ENCODE peak calls at places on chromosomes 4 and X, in seven cellular contexts. L is CD4-positive, CD25-positive, alpha-beta regulatory T cell; E is NCI-H1436; S is mucosa of descending colon; O is HFFc6; H is NCI-H69; N is HEK293T. P is an unnamed sample.
A peak's percentile ranks its signal among the peaks of the same experiment; 100 is the strongest.

GRCh38 chrX:42143866-42144592 is 220.7 kb upstream of the CASK start:
- DNase-seq in O (no peak), E (no peak), S (no peak), H (peak; percentile 23), N (peak; percentile 49), L (no peak), P (no peak)

GRCh38 chrX:67749536-67749935 is 205.7 kb downstream of the AR start:
- DNase-seq in H (no peak), N (no peak), O (no peak), E (no peak), S (no peak), L (no peak), P (no peak)

GRCh38 chrX:88863726-88864125 is 116.7 kb downstream of the CPXCR1 start:
- DNase-seq in E (no peak), N (no peak), S (no peak), L (no peak), H (no peak), O (no peak), P (no peak)

GRCh38 chrX:51955200-51955599 is 61.8 kb downstream of the MAGED1 start:
- DNase-seq in S (no peak), L (no peak), H (peak; percentile 26), N (no peak), O (no peak), E (no peak), P (no peak)

GRCh38 chrX:153638436-153639176 is 8.4 kb upstream of the DUSP9 start:
- DNase-seq in L (no peak), H (no peak), S (no peak), N (no peak), E (no peak), O (no peak), P (no peak)

GRCh38 chr4:38488891-38489861 is 174.8 kb upstream of the KLF3 start:
- DNase-seq in H (peak; percentile 2), N (no peak), O (no peak), S (no peak), L (no peak), E (no peak), P (no peak)

GRCh38 chr4:111689731-111690130 is 455.5 kb upstream of the FAM241A start:
- DNase-seq in N (no peak), L (no peak), E (no peak), H (no peak), O (peak; percentile 40), S (no peak), P (no peak)

GRCh38 chr4:172650758-172651495 is 517.7 kb upstream of the GALNT7 start:
- DNase-seq in H (peak; percentile 13), O (no peak), S (no peak), E (no peak), N (no peak), L (no peak), P (no peak)

GRCh38 chrX:17859609-17860178 is 1.4 kb downstream of the RAI2 start:
- DNase-seq in O (no peak), L (no peak), E (no peak), S (peak; percentile 46), N (no peak), H (peak; percentile 63), P (no peak)

GRCh38 chrX:154046262-154046771 is 26.6 kb upstream of the IRAK1 start:
- DNase-seq in O (peak; percentile 73), L (no peak), H (peak; percentile 86), E (no peak), S (no peak), N (no peak), P (no peak)

GRCh38 chrX:40558590-40558989 is 22.2 kb upstream of the ATP6AP2 start:
- DNase-seq in E (no peak), H (no peak), S (no peak), O (no peak), N (no peak), L (no peak), P (no peak)

GRCh38 chr4:126851391-126851790 is 781.4 kb upstream of the INTU start:
- DNase-seq in L (no peak), O (no peak), N (no peak), E (no peak), S (no peak), H (no peak), P (no peak)

GRCh38 chrX:110418857-110419249 is 60.2 kb downstream of the RTL9 start:
- DNase-seq in L (no peak), O (peak; percentile 28), N (peak; percentile 44), H (peak; percentile 70), S (no peak), E (no peak), P (no peak)

GRCh38 chr4:146520894-146521542 is 722 bp downstream of the SLC10A7 start:
- DNase-seq in S (peak; percentile 30), L (peak; percentile 5), E (no peak), H (peak; percentile 63), O (peak; percentile 56), N (peak; percentile 37), P (peak; percentile 37)

GRCh38 chrX:85243155-85243554 is 424 bp downstream of the SATL1 start:
- DNase-seq in L (no peak), E (no peak), S (no peak), N (no peak), O (no peak), H (peak; percentile 48), P (no peak)

GRCh38 chr4:25104561-25104960 is 55.7 kb downstream of the SEPSECS start:
- DNase-seq in H (no peak), S (no peak), E (no peak), O (no peak), L (no peak), N (no peak), P (peak; percentile 28)

GRCh38 chrX:2391869-2392606 is 108.7 kb downstream of the DHRSX start:
- DNase-seq in O (peak; percentile 90), N (no peak), H (no peak), E (no peak), L (no peak), S (no peak), P (no peak)

GRCh38 chr4:30380404-30380998 is 339.7 kb upstream of the PCDH7 start:
- DNase-seq in N (peak; percentile 28), E (peak; percentile 22), L (no peak), H (peak; percentile 52), O (peak; percentile 39), S (peak; percentile 25), P (peak; percentile 54)

GRCh38 chrX:19548934-19549333 is 33.6 kb upstream of the MAP3K15 start:
- DNase-seq in O (no peak), S (no peak), N (no peak), H (no peak), L (no peak), E (no peak), P (no peak)

GRCh38 chrX:100687128-100687527 is 43.1 kb downstream of the SRPX2 start:
- DNase-seq in H (no peak), L (no peak), E (no peak), O (no peak), N (no peak), S (no peak), P (no peak)

GRCh38 chrX:124358796-124359386 is 12.5 kb downstream of the SH2D1A start:
- DNase-seq in N (no peak), E (no peak), H (no peak), L (no peak), O (no peak), S (no peak), P (no peak)

GRCh38 chr4:82388405-82388804 is 14.6 kb upstream of the HNRNPD start:
- DNase-seq in L (no peak), H (no peak), S (no peak), E (no peak), N (no peak), O (no peak), P (no peak)

GRCh38 chr4:139975830-139976272 is 178.1 kb downstream of the MAML3 start:
- DNase-seq in N (no peak), S (no peak), O (no peak), H (no peak), E (no peak), L (no peak), P (peak; percentile 97)

GRCh38 chr4:102328045-102328444 is 17.2 kb downstream of the SLC39A8 start:
- DNase-seq in L (no peak), S (no peak), O (no peak), E (no peak), H (no peak), N (no peak), P (no peak)

GRCh38 chrX:139766545-139766983 is 58.6 kb upstream of the MCF2 start:
- DNase-seq in N (no peak), L (no peak), E (no peak), S (no peak), H (no peak), O (no peak), P (peak; percentile 84)

GRCh38 chr4:56637791-56638190 is 43.3 kb downstream of the HOPX start:
- DNase-seq in H (no peak), O (no peak), E (no peak), S (no peak), L (no peak), N (no peak), P (no peak)

GRCh38 chr4:74189331-74190043 is 31.6 kb downstream of the MTHFD2L start:
- DNase-seq in S (no peak), H (peak; percentile 64), E (peak; percentile 41), O (peak; percentile 40), N (peak; percentile 42), L (no peak), P (peak; percentile 22)

GRCh38 chr4:52869656-52870055 is 7.5 kb downstream of the RASL11B start:
- DNase-seq in N (no peak), S (no peak), H (peak; percentile 25), E (no peak), O (no peak), L (no peak), P (no peak)

GRCh38 chrX:14777484-14777883 is 95.4 kb downstream of the FANCB start:
- DNase-seq in L (no peak), E (no peak), N (no peak), O (peak; percentile 9), H (no peak), S (no peak), P (peak; percentile 1)

GRCh38 chr4:24382381-24382780 is 202.0 kb downstream of the DHX15 start:
- DNase-seq in N (no peak), S (no peak), O (no peak), E (no peak), L (no peak), H (no peak), P (no peak)

GRCh38 chr4:98929341-98930267 is 671 bp upstream of the EIF4E start:
- DNase-seq in S (peak; percentile 65), N (peak; percentile 45), H (peak; percentile 59), E (no peak), O (peak; percentile 99), L (peak; percentile 55), P (peak; percentile 89)

GRCh38 chrX:18951032-18951431 is 32.9 kb downstream of the PHKA2 start:
- DNase-seq in H (no peak), E (no peak), S (no peak), O (no peak), N (no peak), L (no peak), P (no peak)

GRCh38 chr4:13656569-13656988 is 29.1 kb upstream of the BOD1L1 start:
- DNase-seq in O (peak; percentile 46), E (no peak), H (peak; percentile 24), S (peak; percentile 48), N (peak; percentile 54), L (peak; percentile 20), P (peak; percentile 37)

GRCh38 chrX:150605603-150606002 is 37.2 kb downstream of the MTM1 start:
- DNase-seq in N (no peak), H (no peak), O (no peak), S (no peak), L (no peak), E (no peak), P (no peak)

GRCh38 chr4:14871676-14872430 is 130.4 kb upstream of the CPEB2 start:
- DNase-seq in O (no peak), N (peak; percentile 15), S (peak; percentile 33), E (no peak), H (peak; percentile 93), L (peak; percentile 13), P (peak; percentile 35)

P was measured in MV-4-11.